ENCODE peak calls at places on chromosomes 3 and 15, in four cellular contexts. V is astrocyte, P is iris pigment epithelial cell, M is hippocampal formation. N is an unnamed sample.

GRCh38 chr3:171339606-171340005 is 120.6 kb downstream of the TNIK start:
- DNase-seq in V (no peak), P (no peak), M (no peak), N (peak; percentile 84)

GRCh38 chr3:12155833-12156232 is 2.9 kb downstream of the TIMP4 start:
- DNase-seq in V (peak; percentile 87), P (peak; percentile 86), M (no peak), N (no peak)

GRCh38 chr3:72582211-72582878 is 265.9 kb downstream of the SHQ1 start:
- DNase-seq in V (no peak), P (no peak), M (no peak), N (no peak)

GRCh38 chr3:15520185-15520584 is 1.3 kb downstream of the COLQ start:
- DNase-seq in V (no peak), P (no peak), M (no peak), N (no peak)

GRCh38 chr3:197041875-197042488 is 12.4 kb upstream of the MELTF start:
- DNase-seq in V (no peak), P (no peak), M (no peak), N (no peak)

GRCh38 chr3:106945435-106945834 is 431.8 kb upstream of the CCDC54 start:
- DNase-seq in V (no peak), P (peak; percentile 4), M (no peak), N (no peak)

GRCh38 chr15:42033214-42033873 is 12.5 kb upstream of the PLA2G4E start:
- DNase-seq in V (no peak), P (no peak), M (no peak), N (no peak)

GRCh38 chr3:186784820-186785516 is 1.6 kb downstream of the EIF4A2 start:
- DNase-seq in V (no peak), P (no peak), M (no peak), N (no peak)

GRCh38 chr3:46477145-46477544 is 12.4 kb upstream of the LTF start:
- DNase-seq in V (no peak), P (no peak), M (no peak), N (no peak)

GRCh38 chr3:128572644-128573105 is 77.9 kb downstream of the RPN1 start:
- DNase-seq in V (no peak), P (no peak), M (no peak), N (no peak)

GRCh38 chr3:143354342-143354741 is 234.8 kb downstream of the CHST2 start:
- DNase-seq in V (no peak), P (no peak), M (no peak), N (peak; percentile 53)

GRCh38 chr3:12193485-12194165 is 34.9 kb upstream of the TIMP4 start:
- DNase-seq in V (peak; percentile 99), P (peak; percentile 99), M (no peak), N (no peak)

GRCh38 chr15:69979269-69979668 is 118.4 kb downstream of the TLE3 start:
- DNase-seq in V (no peak), P (no peak), M (no peak), N (no peak)

GRCh38 chr15:65344214-65344908 is 33.4 kb downstream of the IGDCC3 start:
- DNase-seq in V (no peak), P (no peak), M (no peak), N (no peak)

GRCh38 chr15:77282333-77282732 is 137.6 kb downstream of the PEAK1 start:
- DNase-seq in V (peak; percentile 75), P (peak; percentile 57), M (no peak), N (no peak)

GRCh38 chr3:151437906-151438305 is 23.0 kb downstream of the IGSF10 start:
- DNase-seq in V (no peak), P (no peak), M (no peak), N (no peak)

GRCh38 chr3:178634975-178635374 is 98.7 kb downstream of the KCNMB2 start:
- DNase-seq in V (no peak), P (no peak), M (no peak), N (peak; percentile 25)

GRCh38 chr15:81357178-81357686 is 16.8 kb downstream of the TMC3 start:
- DNase-seq in V (no peak), P (no peak), M (no peak), N (no peak)

GRCh38 chr15:37771462-37771861 is 163.0 kb upstream of the TMCO5A start:
- DNase-seq in V (peak; percentile 46), P (peak; percentile 75), M (no peak), N (no peak)

GRCh38 chr3:33687406-33688010 is 30.5 kb downstream of the CLASP2 start:
- DNase-seq in V (peak; percentile 63), P (peak; percentile 73), M (no peak), N (no peak)

GRCh38 chr3:46671541-46672348 is 21.7 kb downstream of the ALS2CL start:
- DNase-seq in V (no peak), P (no peak), M (no peak), N (no peak)

GRCh38 chr15:90907838-90908507 is 4.9 kb downstream of the MAN2A2 start:
- DNase-seq in V (no peak), P (no peak), M (no peak), N (no peak)

GRCh38 chr3:48432411-48433371 is 2.8 kb upstream of the PLXNB1 start:
- DNase-seq in V (no peak), P (peak; percentile 47), M (no peak), N (no peak)

GRCh38 chr15:95937128-95937528 is 393.4 kb upstream of the NR2F2 start:
- DNase-seq in V (peak; percentile 15), P (peak; percentile 26), M (no peak), N (no peak)

GRCh38 chr3:172648736-172649135 is 62.1 kb downstream of the NCEH1 start:
- DNase-seq in V (no peak), P (peak; percentile 70), M (no peak), N (no peak)

GRCh38 chr3:69536306-69537020 is 150.6 kb upstream of the FRMD4B start:
- DNase-seq in V (no peak), P (no peak), M (no peak), N (no peak)

GRCh38 chr3:24963762-24964625 is 464.1 kb upstream of the RARB start:
- DNase-seq in V (peak; percentile 18), P (peak; percentile 68), M (no peak), N (peak; percentile 9)

GRCh38 chr3:194212021-194212868 is 76.3 kb downstream of the HES1 start:
- DNase-seq in V (no peak), P (no peak), M (no peak), N (no peak)

GRCh38 chr15:29870495-29871151 is 48.4 kb upstream of the TJP1 start:
- DNase-seq in V (no peak), P (no peak), M (no peak), N (no peak)

GRCh38 chr3:13452490-13453335 is 27.4 kb upstream of the HDAC11 start:
- DNase-seq in V (peak; percentile 30), P (peak; percentile 62), M (peak; percentile 63), N (peak; percentile 21)

GRCh38 chr3:151016421-151016820 is 43.9 kb upstream of the CLRN1 start:
- DNase-seq in V (peak; percentile 19), P (peak; percentile 25), M (no peak), N (no peak)

GRCh38 chr15:34650177-34650576 is 66.7 kb upstream of the GOLGA8B start:
- DNase-seq in V (peak; percentile 88), P (peak; percentile 79), M (no peak), N (no peak)

GRCh38 chr3:31240466-31240865 is 292.3 kb upstream of the STT3B start:
- DNase-seq in V (no peak), P (no peak), M (no peak), N (no peak)

GRCh38 chr15:76185716-76186115 is 125.6 kb downstream of the ETFA start:
- DNase-seq in V (peak; percentile 49), P (peak; percentile 85), M (no peak), N (peak; percentile 42)

GRCh38 chr3:142963266-142964149 is at the start of gene PAQR9:
- DNase-seq in V (peak; percentile 14), P (no peak), M (no peak), N (peak; percentile 60)

GRCh38 chr3:86996261-86996955 is 5.5 kb upstream of the VGLL3 start:
- DNase-seq in V (peak; percentile 53), P (peak; percentile 93), M (no peak), N (no peak)

GRCh38 chr3:110576962-110577361 is 494.7 kb upstream of the NECTIN3 start:
- DNase-seq in V (peak; percentile 87), P (peak; percentile 96), M (no peak), N (no peak)

GRCh38 chr3:117587416-117587815 is 877.8 kb downstream of the TUSC7 start:
- DNase-seq in V (no peak), P (no peak), M (no peak), N (no peak)

N was measured in NCI-H446.